ENCODE peak calls at places on chromosomes 3 and 15, in five cellular contexts. L is GM23338; B is bronchial epithelial cell; N is activated CD8-positive, alpha-beta memory T cell treated with anti-CD3 and anti-CD28 coated beads for 24 hours; S is ovary. U is an unnamed sample.
A peak's percentile ranks its signal among the peaks of the same experiment; 100 is the strongest.

GRCh38 chr3:184884359-184885017 is 72.5 kb downstream of the VPS8 start:
- DNase-seq in L (no peak), B (no peak), N (no peak), S (no peak), U (no peak)

GRCh38 chr3:23549148-23549910 is 256.4 kb upstream of the UBE2E1 start:
- DNase-seq in L (no peak), B (peak; percentile 74), N (no peak), S (no peak), U (no peak)

GRCh38 chr15:43293402-43293801 is 26.7 kb upstream of the TGM5 start:
- DNase-seq in L (peak; percentile 91), B (no peak), N (no peak), S (no peak), U (peak; percentile 63)

GRCh38 chr15:51390932-51391432 is 49.5 kb downstream of the GLDN start:
- DNase-seq in L (peak; percentile 86), B (no peak), N (no peak), S (no peak), U (no peak)

GRCh38 chr3:7682822-7683229 is 818.8 kb upstream of the LMCD1 start:
- DNase-seq in L (peak; percentile 52), B (peak; percentile 92), N (no peak), S (no peak), U (no peak)

GRCh38 chr15:51119120-51119519 is 24.4 kb upstream of the TNFAIP8L3 start:
- DNase-seq in L (no peak), B (peak; percentile 35), N (no peak), S (no peak), U (no peak)

GRCh38 chr3:65907232-65908130 is 131.2 kb downstream of the MAGI1 start:
- DNase-seq in L (peak; percentile 31), B (no peak), N (no peak), S (no peak), U (peak; percentile 70)

GRCh38 chr15:51912528-51912927 is 59.0 kb downstream of the LEO1 start:
- DNase-seq in L (no peak), B (no peak), N (no peak), S (no peak), U (no peak)

GRCh38 chr3:87958289-87958688 is 100.5 kb downstream of the CGGBP1 start:
- DNase-seq in L (no peak), B (no peak), N (no peak), S (no peak), U (no peak)

GRCh38 chr3:128453521-128454309 is 13.0 kb downstream of the DNAJB8 start:
- DNase-seq in L (no peak), B (no peak), N (no peak), S (no peak), U (no peak)

GRCh38 chr3:196207159-196207832 is 3.9 kb downstream of the ZDHHC19 start:
- DNase-seq in L (peak; percentile 58), B (no peak), N (no peak), S (peak; percentile 75), U (no peak)

U was measured in NCI-H82.